ENCODE peak calls at places on chromosomes 3 and 15, in six cellular contexts. G is heart left ventricle; U is tibial artery; W is CD8-positive, alpha-beta T cell; D is adrenal gland; Z is transverse colon. T is an unnamed sample.

GRCh38 chr15:90101130-90101968 is 919 bp downstream of the IDH2 start:
- DNase-seq in G (peak), U (peak), W (peak), D (peak), Z (peak), T (peak)

GRCh38 chr3:125150525-125151436 is 61.8 kb downstream of the SLC12A8 start:
- DNase-seq in G (no peak), U (no peak), W (no peak), D (peak), Z (peak), T (peak)

GRCh38 chr15:23372284-23372683 is 17.7 kb downstream of the GOLGA8S start:
- DNase-seq in G (no peak), U (peak), W (no peak), D (no peak), Z (no peak), T (no peak)

GRCh38 chr15:32669870-32670623 is 28.5 kb downstream of the SCG5 start:
- DNase-seq in G (no peak), U (peak), W (no peak), D (peak), Z (no peak), T (no peak)

GRCh38 chr3:180359381-180360279 is 242.3 kb upstream of the TTC14 start:
- DNase-seq in G (no peak), U (no peak), W (no peak), D (no peak), Z (no peak), T (no peak)

GRCh38 chr15:36911322-36911944 is 188.9 kb downstream of the MEIS2 start:
- DNase-seq in G (no peak), U (no peak), W (no peak), D (no peak), Z (no peak), T (no peak)

GRCh38 chr3:108008931-108009635 is 81.7 kb downstream of the CD47 start:
- DNase-seq in G (no peak), U (no peak), W (no peak), D (no peak), Z (no peak), T (no peak)

GRCh38 chr3:191523099-191523498 is 62.1 kb downstream of the PYDC2 start:
- DNase-seq in G (no peak), U (no peak), W (no peak), D (no peak), Z (no peak), T (no peak)

GRCh38 chr15:70062321-70062956 is 35.3 kb downstream of the TLE3 start:
- DNase-seq in G (peak), U (peak), W (no peak), D (peak), Z (peak), T (no peak)

GRCh38 chr3:55042591-55042990 is 114.7 kb upstream of the LRTM1 start:
- DNase-seq in G (no peak), U (no peak), W (no peak), D (no peak), Z (no peak), T (no peak)

GRCh38 chr15:88028024-88028423 is 228.5 kb downstream of the NTRK3 start:
- DNase-seq in G (no peak), U (no peak), W (no peak), D (no peak), Z (no peak), T (no peak)

GRCh38 chr3:15317164-15317477 is 15.3 kb downstream of the SH3BP5 start:
- DNase-seq in G (no peak), U (peak), W (no peak), D (no peak), Z (no peak), T (no peak)

GRCh38 chr3:74089854-74090253 is 465.1 kb upstream of the PDZRN3 start:
- DNase-seq in G (no peak), U (no peak), W (no peak), D (no peak), Z (no peak), T (no peak)

GRCh38 chr3:171156455-171157005 is 130.0 kb upstream of the SLC2A2 start:
- DNase-seq in G (no peak), U (no peak), W (no peak), D (no peak), Z (no peak), T (no peak)

GRCh38 chr3:67601919-67602608 is 52.3 kb downstream of the SUCLG2 start:
- DNase-seq in G (no peak), U (no peak), W (no peak), D (no peak), Z (no peak), T (peak)

GRCh38 chr3:129795596-129795995 is 97.9 kb downstream of the TMCC1 start:
- DNase-seq in G (no peak), U (no peak), W (no peak), D (no peak), Z (no peak), T (no peak)

GRCh38 chr3:115052906-115053305 is 94.2 kb downstream of the ZBTB20 start:
- DNase-seq in G (no peak), U (no peak), W (no peak), D (no peak), Z (no peak), T (no peak)

GRCh38 chr3:127028766-127029520 is 46.0 kb downstream of the PLXNA1 start:
- DNase-seq in G (no peak), U (no peak), W (no peak), D (no peak), Z (no peak), T (no peak)

GRCh38 chr3:111210866-111211564 is 139.4 kb downstream of the NECTIN3 start:
- DNase-seq in G (no peak), U (no peak), W (no peak), D (no peak), Z (no peak), T (no peak)

GRCh38 chr3:20041197-20041780 is 1.0 kb downstream of the KAT2B start:
- DNase-seq in G (peak), U (peak), W (peak), D (peak), Z (peak), T (peak)

GRCh38 chr3:127053979-127054378 is 71.1 kb downstream of the PLXNA1 start:
- DNase-seq in G (peak), U (no peak), W (no peak), D (no peak), Z (no peak), T (no peak)

GRCh38 chr15:101115887-101116680 is 135.8 kb downstream of the CHSY1 start:
- DNase-seq in G (no peak), U (peak), W (no peak), D (peak), Z (no peak), T (no peak)

GRCh38 chr15:27070816-27071215 is 99.8 kb downstream of the GABRG3 start:
- DNase-seq in G (no peak), U (no peak), W (no peak), D (no peak), Z (no peak), T (no peak)

GRCh38 chr3:129440648-129441190 is 695 bp downstream of the IFT122 start:
- DNase-seq in G (no peak), U (no peak), W (no peak), D (no peak), Z (no peak), T (no peak)

GRCh38 chr15:93127286-93127685 is 38.3 kb upstream of the RGMA start:
- DNase-seq in G (no peak), U (no peak), W (no peak), D (no peak), Z (no peak), T (no peak)

GRCh38 chr15:93124126-93124525 is 35.1 kb upstream of the RGMA start:
- DNase-seq in G (no peak), U (no peak), W (no peak), D (no peak), Z (no peak), T (no peak)

GRCh38 chr15:93121994-93122910 is 33.2 kb upstream of the RGMA start:
- DNase-seq in G (no peak), U (peak), W (no peak), D (no peak), Z (no peak), T (no peak)

GRCh38 chr15:93130111-93130510 is 41.1 kb upstream of the RGMA start:
- DNase-seq in G (no peak), U (no peak), W (no peak), D (no peak), Z (no peak), T (no peak)

GRCh38 chr15:93126496-93127083 is 37.6 kb upstream of the RGMA start:
- DNase-seq in G (peak), U (peak), W (no peak), D (peak), Z (no peak), T (no peak)
- H3K27ac ChIP-seq in G (peak), U (no peak), W (no peak), D (peak), Z (no peak), T (no peak)

DNA sequence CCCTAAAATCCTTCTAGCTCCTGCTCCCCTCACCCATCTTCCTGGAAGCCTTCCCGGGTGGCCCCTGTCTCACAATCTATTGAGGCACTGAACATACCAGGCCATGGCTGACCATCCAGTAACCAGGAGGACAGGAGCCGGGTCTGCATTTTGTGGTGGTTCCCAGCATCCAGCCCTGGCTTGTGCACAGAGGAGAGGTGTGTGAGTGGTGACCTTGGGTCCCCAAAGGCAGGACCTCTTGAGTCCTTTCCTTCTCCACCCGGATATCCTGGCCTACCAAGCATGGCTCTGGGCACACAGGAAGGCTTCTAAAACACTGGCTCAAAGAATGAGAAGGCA is 7.8 kb downstream of the CSK start:
- DNase-seq in G (no peak), U (no peak), W (no peak), D (no peak), Z (no peak), T (no peak)
- H3K4me3 ChIP-seq in G (no peak), U (no peak), W (peak), D (no peak), Z (peak), T (peak)

GRCh38 chr15:68586274-68586961 is 7.6 kb downstream of the CORO2B start:
- DNase-seq in G (no peak), U (no peak), W (no peak), D (no peak), Z (no peak), T (no peak)
- H3K27ac ChIP-seq in G (no peak), U (peak), W (no peak), D (peak), Z (no peak), T (no peak)

GRCh38 chr3:113268306-113268705 is 56.9 kb downstream of the BOC start:
- DNase-seq in G (no peak), U (no peak), W (no peak), D (no peak), Z (no peak), T (no peak)

GRCh38 chr3:113269661-113270060 is 58.3 kb downstream of the BOC start:
- DNase-seq in G (no peak), U (no peak), W (no peak), D (no peak), Z (no peak), T (no peak)

GRCh38 chr3:113270786-113271185 is 59.4 kb downstream of the BOC start:
- DNase-seq in G (no peak), U (no peak), W (no peak), D (no peak), Z (no peak), T (no peak)

GRCh38 chr3:113270096-113270495 is 58.7 kb downstream of the BOC start:
- DNase-seq in G (no peak), U (no peak), W (no peak), D (no peak), Z (no peak), T (no peak)

GRCh38 chr3:113268917-113269316 is 57.6 kb downstream of the BOC start:
- DNase-seq in G (no peak), U (no peak), W (no peak), D (no peak), Z (no peak), T (no peak)
- H3K4me3 ChIP-seq in G (no peak), U (no peak), W (no peak), D (no peak), Z (no peak), T (no peak)

GRCh38 chr3:197504239-197505191 is 51.3 kb downstream of the BDH1 start:
- DNase-seq in G (no peak), U (no peak), W (no peak), D (no peak), Z (no peak), T (no peak)
- H3K27ac ChIP-seq in G (no peak), U (no peak), W (no peak), D (no peak), Z (peak), T (no peak)

GRCh38 chr3:6747017-6747416 is 113.9 kb upstream of the GRM7 start:
- DNase-seq in G (no peak), U (no peak), W (no peak), D (no peak), Z (no peak), T (no peak)

GRCh38 chr3:6739288-6739687 is 121.6 kb upstream of the GRM7 start:
- DNase-seq in G (no peak), U (no peak), W (no peak), D (no peak), Z (no peak), T (no peak)

GRCh38 chr3:6737223-6737994 is 123.5 kb upstream of the GRM7 start:
- DNase-seq in G (no peak), U (no peak), W (no peak), D (no peak), Z (no peak), T (no peak)

DNA sequence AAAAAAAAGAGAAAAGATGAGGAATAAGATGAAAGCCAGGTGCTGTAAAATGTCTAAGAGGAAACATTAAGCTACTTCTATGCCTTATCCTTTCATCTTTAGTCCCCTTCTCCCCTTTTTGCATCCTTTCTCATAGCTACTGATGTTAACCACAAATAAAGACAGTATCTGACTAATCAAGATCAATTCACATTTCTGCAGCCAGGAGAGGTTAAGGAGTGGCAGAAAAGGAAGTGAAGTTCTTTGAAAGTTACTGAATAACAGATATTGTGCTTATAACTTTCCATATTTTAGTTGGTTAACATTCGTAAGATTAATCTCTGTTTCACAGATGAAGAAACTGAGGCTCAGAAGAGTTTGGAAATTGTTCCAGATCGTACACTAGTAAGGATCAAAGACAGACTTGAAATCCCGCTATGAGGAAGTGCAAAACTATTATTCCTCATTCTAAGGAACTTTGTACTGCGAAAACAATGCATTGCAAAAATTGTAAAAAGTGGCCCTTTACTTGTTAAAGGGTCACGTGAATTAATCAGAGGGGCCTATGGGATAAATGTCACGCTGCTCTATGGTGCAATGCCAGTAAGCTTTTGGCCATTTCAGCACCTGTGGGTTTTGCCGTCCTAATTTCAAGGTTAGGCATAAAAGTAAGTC is 117.7 kb upstream of the GRM7 start:
- DNase-seq in G (no peak), U (no peak), W (no peak), D (no peak), Z (no peak), T (no peak)
- H3K4me3 ChIP-seq in G (no peak), U (no peak), W (no peak), D (no peak), Z (no peak), T (no peak)